ENCODE peak calls at places on chromosomes 5 and 9, in nine cellular contexts. S is left ventricle myocardium inferior, V is GM20000, X is nephron progenitor cell, U is stomach, A is GM10248, R is A549, Z is endothelial cell, Q is choroid plexus epithelial cell. J is an unnamed sample.
A peak's percentile ranks its signal among the peaks of the same experiment; 100 is the strongest.

GRCh38 chr5:69213513-69214215 is 21.0 kb upstream of the CDK7 start:
- DNase-seq in S (no peak), V (no peak), X (no peak), U (no peak), A (no peak), R (no peak), Z (no peak), Q (peak; percentile 65), J (no peak)

GRCh38 chr5:7679663-7680062 is 171.3 kb downstream of the CFAP90 start:
- DNase-seq in S (no peak), V (no peak), X (no peak), U (no peak), A (no peak), R (no peak), Z (no peak), Q (no peak), J (no peak)

GRCh38 chr9:81690251-81690851 is 1.0 kb upstream of the TLE1 start:
- DNase-seq in S (no peak), V (no peak), X (peak; percentile 26), U (peak; percentile 70), A (no peak), R (peak; percentile 57), Z (peak; percentile 17), Q (no peak), J (no peak)

GRCh38 chr5:931570-932145 is 39.0 kb downstream of the TRIP13 start:
- DNase-seq in S (no peak), V (no peak), X (no peak), U (no peak), A (no peak), R (no peak), Z (no peak), Q (no peak), J (no peak)

GRCh38 chr9:26722755-26723154 is 169.8 kb downstream of the CAAP1 start:
- DNase-seq in S (no peak), V (no peak), X (no peak), U (no peak), A (no peak), R (no peak), Z (no peak), Q (no peak), J (no peak)

GRCh38 chr9:71863652-71864051 is 47.3 kb downstream of the ABHD17B start:
- DNase-seq in S (no peak), V (no peak), X (no peak), U (no peak), A (no peak), R (no peak), Z (no peak), Q (peak; percentile 43), J (no peak)

GRCh38 chr5:87190687-87191086 is 77.0 kb upstream of the RASA1 start:
- DNase-seq in S (no peak), V (peak; percentile 19), X (no peak), U (no peak), A (peak; percentile 16), R (no peak), Z (no peak), Q (no peak), J (peak; percentile 20)

GRCh38 chr9:28764532-28764931 is 1191.3 kb upstream of the C9orf72 start:
- DNase-seq in S (no peak), V (no peak), X (no peak), U (no peak), A (no peak), R (no peak), Z (no peak), Q (no peak), J (no peak)

GRCh38 chr9:20988916-20989315 is 42.5 kb downstream of the HACD4 start:
- DNase-seq in S (no peak), V (no peak), X (no peak), U (no peak), A (no peak), R (no peak), Z (no peak), Q (peak; percentile 62), J (no peak)

GRCh38 chr5:55758714-55759113 is 20.9 kb downstream of the DDX4 start:
- DNase-seq in S (no peak), V (no peak), X (no peak), U (no peak), A (no peak), R (no peak), Z (no peak), Q (no peak), J (no peak)

GRCh38 chr9:13957089-13957488 is 356.9 kb downstream of the NFIB start:
- DNase-seq in S (no peak), V (no peak), X (no peak), U (no peak), A (no peak), R (no peak), Z (no peak), Q (no peak), J (no peak)

GRCh38 chr9:68585034-68585761 is 44.5 kb upstream of the TMEM252 start:
- DNase-seq in S (no peak), V (no peak), X (no peak), U (no peak), A (no peak), R (no peak), Z (no peak), Q (no peak), J (no peak)

GRCh38 chr9:9352877-9353481 is 1259.8 kb downstream of the PTPRD start:
- DNase-seq in S (no peak), V (no peak), X (peak; percentile 11), U (no peak), A (no peak), R (no peak), Z (peak; percentile 11), Q (peak; percentile 11), J (no peak)
- TF ChIP-seq CTCF in S (peak; percentile 64), V (peak; percentile 27), X (peak; percentile 73), U (peak; percentile 50), A (peak; percentile 48), R (peak; percentile 36), Z (peak; percentile 81), Q (peak; percentile 59), J (peak; percentile 37)

GRCh38 chr5:78007232-78007631 is 231.1 kb upstream of the TBCA start:
- DNase-seq in S (no peak), V (no peak), X (no peak), U (no peak), A (no peak), R (no peak), Z (no peak), Q (no peak), J (no peak)

GRCh38 chr5:78005021-78005785 is 229.1 kb upstream of the TBCA start:
- DNase-seq in S (no peak), V (no peak), X (no peak), U (no peak), A (no peak), R (no peak), Z (no peak), Q (peak; percentile 65), J (no peak)

GRCh38 chr5:78006449-78006848 is 230.3 kb upstream of the TBCA start:
- DNase-seq in S (no peak), V (no peak), X (no peak), U (no peak), A (no peak), R (no peak), Z (no peak), Q (no peak), J (no peak)

GRCh38 chr5:78008356-78008967 is 232.3 kb upstream of the TBCA start:
- DNase-seq in S (no peak), V (peak; percentile 46), X (peak; percentile 17), U (no peak), A (no peak), R (peak; percentile 41), Z (peak; percentile 30), Q (peak; percentile 76), J (peak; percentile 51)

DNA sequence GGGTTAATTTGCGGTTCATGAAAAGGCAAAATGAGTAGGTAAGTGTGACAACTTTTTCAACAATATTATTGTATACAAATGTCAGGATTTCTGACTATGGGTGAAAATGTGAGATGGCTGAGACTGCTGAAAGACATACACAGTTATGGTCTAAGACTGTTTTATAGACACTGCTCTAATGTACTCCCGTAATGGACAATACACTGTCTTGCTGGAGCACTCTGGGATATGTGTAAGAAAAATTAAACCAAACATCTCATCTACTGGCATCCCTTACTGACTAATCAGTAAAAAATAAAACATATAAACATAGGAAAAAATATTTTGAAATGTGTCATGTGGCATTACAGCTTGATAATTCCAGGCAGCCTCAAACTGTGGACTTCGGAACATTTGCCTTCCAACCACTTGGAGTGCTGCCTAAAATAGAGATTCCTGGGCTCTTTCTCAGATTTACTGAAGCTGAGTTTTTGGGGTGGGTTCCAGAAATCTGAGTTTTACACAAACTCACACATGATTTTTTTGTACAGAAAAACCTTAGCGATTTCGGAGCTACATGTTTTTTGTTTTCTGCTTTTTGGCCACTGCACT is 233.9 kb upstream of the TBCA start:
- DNase-seq in S (no peak), V (no peak), X (no peak), U (no peak), A (no peak), R (no peak), Z (no peak), Q (peak; percentile 90), J (no peak)
- TF ChIP-seq CTCF in S (no peak), V (no peak), X (no peak), U (no peak), A (no peak), R (no peak), Z (no peak), Q (peak; percentile 31), J (no peak)

GRCh38 chr9:37329576-37329975 is 92.9 kb upstream of the GRHPR start:
- DNase-seq in S (no peak), V (peak; percentile 19), X (no peak), U (no peak), A (no peak), R (peak; percentile 17), Z (no peak), Q (peak; percentile 68), J (no peak)
- TF ChIP-seq CTCF in S (peak; percentile 43), V (peak; percentile 43), X (no peak), U (no peak), A (peak; percentile 65), R (peak; percentile 75), Z (no peak), Q (peak; percentile 55), J (peak; percentile 56)

GRCh38 chr9:133188006-133188842 is 20.8 kb downstream of the OBP2B start:
- DNase-seq in S (no peak), V (peak; percentile 33), X (peak; percentile 55), U (no peak), A (peak; percentile 40), R (peak; percentile 58), Z (peak; percentile 50), Q (peak; percentile 13), J (peak; percentile 57)
- TF ChIP-seq CTCF in S (peak; percentile 43), V (no peak), X (peak; percentile 53), U (no peak), A (peak; percentile 21), R (peak; percentile 23), Z (no peak), Q (peak; percentile 37), J (no peak)

DNA sequence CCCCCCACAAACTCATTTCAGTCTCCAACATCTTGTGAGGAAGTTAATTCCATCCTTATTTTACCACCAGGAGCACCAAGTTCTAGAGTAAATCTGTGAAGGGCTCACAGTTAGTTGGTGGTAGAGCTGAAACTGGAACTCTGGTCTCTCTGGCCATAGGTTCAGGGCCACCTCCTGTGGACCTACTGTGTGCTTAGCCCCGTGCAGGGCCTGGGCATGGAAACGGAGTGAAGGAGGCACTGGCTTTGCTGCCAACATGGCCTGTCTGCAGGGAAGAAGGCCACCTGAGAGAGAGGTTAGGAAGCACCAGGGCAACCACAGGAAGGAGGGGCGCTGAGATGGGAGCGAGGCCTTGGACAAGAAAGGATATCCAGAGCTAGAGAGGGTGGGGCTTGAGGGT is 16.1 kb upstream of the DAB2IP start:
- DNase-seq in S (no peak), V (no peak), X (no peak), U (no peak), A (no peak), R (no peak), Z (no peak), Q (no peak), J (no peak)
- TF ChIP-seq CTCF in S (no peak), V (no peak), X (peak; percentile 23), U (no peak), A (no peak), R (no peak), Z (no peak), Q (no peak), J (no peak)

J was measured in GM13976.